ENCODE peak calls at places on chromosomes 6 and 20, in six cellular contexts. One of them, this sample, is unnamed. For H3K4me1, the result is how much of the 10 kb centered on the place peaks cover.

GRCh38 chr20:52614036-52614863 is 357.9 kb upstream of the TSHZ2 start:
- DNase-seq in prostate gland: no peak
- DNase-seq in SK-N-SH: no peak
- DNase-seq in colonic mucosa: no peak
- DNase-seq in cardiac muscle cell: no peak
- DNase-seq in right cardiac atrium: no peak
- DNase-seq in this sample: no peak

GRCh38 chr6:6995328-6995727 is 112.4 kb upstream of the RREB1 start:
- DNase-seq in prostate gland: no peak
- DNase-seq in SK-N-SH: no peak
- DNase-seq in colonic mucosa: no peak
- DNase-seq in cardiac muscle cell: no peak
- DNase-seq in right cardiac atrium: no peak
- DNase-seq in this sample: no peak

GRCh38 chr6:131914967-131915751 is 36.0 kb downstream of the CCN2 start:
- DNase-seq in prostate gland: peak
- DNase-seq in SK-N-SH: peak
- DNase-seq in colonic mucosa: peak
- DNase-seq in cardiac muscle cell: peak
- DNase-seq in right cardiac atrium: no peak
- DNase-seq in this sample: peak

GRCh38 chr6:56144538-56145324 is 102.6 kb downstream of the COL21A1 start:
- DNase-seq in prostate gland: no peak
- DNase-seq in SK-N-SH: no peak
- DNase-seq in colonic mucosa: no peak
- DNase-seq in cardiac muscle cell: no peak
- DNase-seq in right cardiac atrium: no peak
- DNase-seq in this sample: no peak

GRCh38 chr20:41347523-41348429 is 7.2 kb downstream of the LPIN3 start:
- DNase-seq in prostate gland: no peak
- DNase-seq in SK-N-SH: no peak
- DNase-seq in colonic mucosa: no peak
- DNase-seq in cardiac muscle cell: no peak
- DNase-seq in right cardiac atrium: peak
- DNase-seq in this sample: no peak

GRCh38 chr6:130760006-130760405 is 67.2 kb upstream of the SMLR1 start:
- DNase-seq in prostate gland: no peak
- DNase-seq in SK-N-SH: peak
- DNase-seq in colonic mucosa: no peak
- DNase-seq in cardiac muscle cell: peak
- DNase-seq in right cardiac atrium: no peak
- DNase-seq in this sample: no peak

GRCh38 chr6:4943716-4944115 is 60.1 kb downstream of the RPP40 start:
- DNase-seq in prostate gland: no peak
- DNase-seq in SK-N-SH: no peak
- DNase-seq in colonic mucosa: no peak
- DNase-seq in cardiac muscle cell: no peak
- DNase-seq in right cardiac atrium: no peak
- DNase-seq in this sample: no peak

GRCh38 chr6:29355603-29356002 is 13.1 kb downstream of the OR5V1 start:
- DNase-seq in prostate gland: no peak
- DNase-seq in SK-N-SH: no peak
- DNase-seq in colonic mucosa: no peak
- DNase-seq in cardiac muscle cell: no peak
- DNase-seq in right cardiac atrium: no peak
- DNase-seq in this sample: no peak

GRCh38 chr6:52087498-52087999 is at the start of gene PKHD1:
- DNase-seq in prostate gland: no peak
- DNase-seq in SK-N-SH: peak
- DNase-seq in colonic mucosa: peak
- DNase-seq in cardiac muscle cell: peak
- DNase-seq in right cardiac atrium: no peak
- DNase-seq in this sample: no peak

GRCh38 chr6:91149914-91150674 is 563.2 kb upstream of the MAP3K7 start:
- DNase-seq in prostate gland: no peak
- DNase-seq in SK-N-SH: no peak
- DNase-seq in colonic mucosa: no peak
- DNase-seq in cardiac muscle cell: no peak
- DNase-seq in right cardiac atrium: no peak
- DNase-seq in this sample: no peak

GRCh38 chr6:91149246-91149645 is 562.4 kb upstream of the MAP3K7 start:
- DNase-seq in prostate gland: no peak
- DNase-seq in SK-N-SH: no peak
- DNase-seq in colonic mucosa: no peak
- DNase-seq in cardiac muscle cell: no peak
- DNase-seq in right cardiac atrium: no peak
- DNase-seq in this sample: no peak

GRCh38 chr6:91155129-91155528 is 568.3 kb upstream of the MAP3K7 start:
- DNase-seq in prostate gland: no peak
- DNase-seq in SK-N-SH: no peak
- DNase-seq in colonic mucosa: no peak
- DNase-seq in cardiac muscle cell: no peak
- DNase-seq in right cardiac atrium: no peak
- DNase-seq in this sample: no peak

GRCh38 chr6:91152824-91153223 is 566.0 kb upstream of the MAP3K7 start:
- DNase-seq in prostate gland: no peak
- DNase-seq in SK-N-SH: no peak
- DNase-seq in colonic mucosa: no peak
- DNase-seq in cardiac muscle cell: no peak
- DNase-seq in right cardiac atrium: no peak
- DNase-seq in this sample: no peak
- H3K4me1 ChIP-seq in prostate gland: under half
- H3K4me1 ChIP-seq in SK-N-SH: under half
- H3K4me1 ChIP-seq in colonic mucosa: under half
- H3K4me1 ChIP-seq in cardiac muscle cell: under half
- H3K4me1 ChIP-seq in right cardiac atrium: under half
- H3K4me1 ChIP-seq in this sample: under half

DNA sequence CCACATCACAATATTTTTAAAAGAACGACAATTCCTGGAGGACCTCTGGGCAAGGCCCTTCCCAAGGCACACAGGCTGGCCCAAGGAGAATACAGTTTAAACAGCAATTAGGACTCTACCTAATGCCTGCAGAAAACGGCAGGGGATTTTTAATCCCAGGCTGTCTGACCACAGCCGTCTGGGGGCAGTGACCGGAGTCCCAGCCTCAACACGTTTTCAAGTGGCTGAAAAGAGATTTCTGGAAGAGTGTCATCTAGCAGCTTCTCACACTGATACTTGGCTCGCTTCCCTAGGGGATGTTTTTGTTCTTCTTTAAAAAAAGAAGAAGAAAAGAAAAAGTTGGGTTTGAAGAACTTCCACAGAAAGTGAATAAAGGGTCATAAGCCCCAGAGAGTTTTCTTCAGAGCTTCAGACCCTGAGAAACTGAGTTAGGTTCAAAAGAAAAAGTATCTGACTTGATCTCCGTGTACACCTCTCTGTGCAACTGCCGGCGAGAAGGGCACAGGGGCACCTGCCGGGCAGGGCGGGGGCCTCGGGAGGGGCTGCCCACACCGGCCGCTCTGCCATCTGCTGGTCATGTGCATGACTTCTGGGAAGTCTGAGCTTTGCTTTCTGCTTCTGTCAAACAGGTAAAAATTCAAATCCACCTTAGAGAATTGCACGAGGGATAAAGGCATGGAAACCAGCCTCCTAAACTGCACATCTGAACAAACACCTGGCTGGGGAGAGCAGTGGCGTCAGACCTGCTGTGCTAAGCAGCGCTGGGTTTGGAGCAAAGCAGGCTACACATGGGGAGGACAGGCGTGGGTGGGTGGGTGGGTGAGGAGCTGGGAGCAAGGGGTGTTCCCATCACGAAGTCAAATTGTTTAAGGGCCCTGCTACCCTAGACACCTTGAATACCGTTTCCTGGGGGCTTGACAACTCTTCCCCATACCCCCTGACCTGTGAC is 33.0 kb downstream of the RRBP1 start:
- DNase-seq in prostate gland: no peak
- DNase-seq in SK-N-SH: peak
- DNase-seq in colonic mucosa: peak
- DNase-seq in cardiac muscle cell: peak
- DNase-seq in right cardiac atrium: peak
- DNase-seq in this sample: no peak
- H3K4me1 ChIP-seq in prostate gland: under half
- H3K4me1 ChIP-seq in SK-N-SH: under half
- H3K4me1 ChIP-seq in colonic mucosa: under half
- H3K4me1 ChIP-seq in cardiac muscle cell: half or more
- H3K4me1 ChIP-seq in right cardiac atrium: under half
- H3K4me1 ChIP-seq in this sample: under half

GRCh38 chr20:31842471-31843157 is 2.8 kb downstream of the FOXS1 start:
- DNase-seq in prostate gland: no peak
- DNase-seq in SK-N-SH: peak
- DNase-seq in colonic mucosa: no peak
- DNase-seq in cardiac muscle cell: no peak
- DNase-seq in right cardiac atrium: peak
- DNase-seq in this sample: peak
- H3K4me1 ChIP-seq in prostate gland: under half
- H3K4me1 ChIP-seq in SK-N-SH: under half
- H3K4me1 ChIP-seq in colonic mucosa: under half
- H3K4me1 ChIP-seq in cardiac muscle cell: under half
- H3K4me1 ChIP-seq in right cardiac atrium: under half
- H3K4me1 ChIP-seq in this sample: under half

DNA sequence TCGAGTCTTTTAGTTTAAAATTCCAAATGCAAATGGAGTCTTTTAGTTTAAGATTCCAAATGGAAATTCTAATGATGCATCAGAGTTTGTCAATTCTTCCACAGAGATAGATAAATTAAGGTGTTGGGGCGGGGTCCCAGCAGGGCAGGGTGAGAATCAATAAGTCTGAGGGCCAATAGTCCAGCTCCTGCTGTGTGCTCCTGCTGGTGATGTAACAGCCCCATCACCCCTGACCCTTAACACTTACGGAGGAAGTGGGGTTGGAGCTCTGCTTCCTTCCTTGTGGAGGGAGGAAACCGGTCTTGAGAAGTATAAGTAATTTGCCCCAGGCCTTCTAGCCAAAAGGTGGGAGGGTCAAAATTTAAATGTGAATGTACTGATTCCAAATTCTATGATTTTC is 17.3 kb downstream of the ZBTB2 start:
- DNase-seq in prostate gland: no peak
- DNase-seq in SK-N-SH: no peak
- DNase-seq in colonic mucosa: no peak
- DNase-seq in cardiac muscle cell: no peak
- DNase-seq in right cardiac atrium: no peak
- DNase-seq in this sample: no peak
- H3K4me1 ChIP-seq in prostate gland: under half
- H3K4me1 ChIP-seq in SK-N-SH: under half
- H3K4me1 ChIP-seq in colonic mucosa: under half
- H3K4me1 ChIP-seq in cardiac muscle cell: under half
- H3K4me1 ChIP-seq in right cardiac atrium: under half
- H3K4me1 ChIP-seq in this sample: under half

GRCh38 chr6:157984165-157984564 is 2.5 kb downstream of the SYNJ2 start:
- DNase-seq in prostate gland: no peak
- DNase-seq in SK-N-SH: no peak
- DNase-seq in colonic mucosa: no peak
- DNase-seq in cardiac muscle cell: no peak
- DNase-seq in right cardiac atrium: no peak
- DNase-seq in this sample: no peak

GRCh38 chr6:157982297-157982579 is 575 bp downstream of the SYNJ2 start:
- DNase-seq in prostate gland: peak
- DNase-seq in SK-N-SH: no peak
- DNase-seq in colonic mucosa: peak
- DNase-seq in cardiac muscle cell: peak
- DNase-seq in right cardiac atrium: peak
- DNase-seq in this sample: peak

GRCh38 chr6:157981395-157982296 is at the start of gene SYNJ2:
- DNase-seq in prostate gland: peak
- DNase-seq in SK-N-SH: peak
- DNase-seq in colonic mucosa: peak
- DNase-seq in cardiac muscle cell: peak
- DNase-seq in right cardiac atrium: peak
- DNase-seq in this sample: peak

GRCh38 chr6:157983439-157984119 is 1.9 kb downstream of the SYNJ2 start:
- DNase-seq in prostate gland: no peak
- DNase-seq in SK-N-SH: no peak
- DNase-seq in colonic mucosa: no peak
- DNase-seq in cardiac muscle cell: no peak
- DNase-seq in right cardiac atrium: no peak
- DNase-seq in this sample: no peak

GRCh38 chr6:157982580-157983438 is 1.1 kb downstream of the SYNJ2 start:
- DNase-seq in prostate gland: no peak
- DNase-seq in SK-N-SH: no peak
- DNase-seq in colonic mucosa: peak
- DNase-seq in cardiac muscle cell: peak
- DNase-seq in right cardiac atrium: no peak
- DNase-seq in this sample: no peak
- H3K4me1 ChIP-seq in prostate gland: under half
- H3K4me1 ChIP-seq in SK-N-SH: under half
- H3K4me1 ChIP-seq in colonic mucosa: under half
- H3K4me1 ChIP-seq in cardiac muscle cell: under half
- H3K4me1 ChIP-seq in right cardiac atrium: under half
- H3K4me1 ChIP-seq in this sample: under half